ENCODE peak calls at places on chromosome 12, in eight cellular contexts. X, R, U, P, Q, A, S and L are unnamed samples.

GRCh38 chr12:93829073-93829472 is 151.9 kb downstream of the CRADD start:
- DNase-seq in X (no peak), R (no peak), U (no peak), P (no peak), Q (no peak), A (no peak), S (no peak), L (no peak)

GRCh38 chr12:124613151-124613585 is 45.8 kb upstream of the NCOR2 start:
- DNase-seq in X (no peak), R (peak), U (no peak), P (no peak), Q (peak), A (no peak), S (no peak), L (no peak)

GRCh38 chr12:29519585-29520182 is 22.2 kb upstream of the OVCH1 start:
- DNase-seq in X (peak), R (no peak), U (peak), P (peak), Q (peak), A (no peak), S (no peak), L (peak)

GRCh38 chr12:48901278-48901677 is 24.0 kb downstream of the FKBP11 start:
- DNase-seq in X (peak), R (no peak), U (no peak), P (peak), Q (no peak), A (no peak), S (no peak), L (no peak)

GRCh38 chr12:65781681-65782269 is 42.5 kb upstream of the HMGA2 start:
- DNase-seq in X (no peak), R (no peak), U (no peak), P (no peak), Q (no peak), A (no peak), S (no peak), L (no peak)

GRCh38 chr12:19206493-19207077 is 77.1 kb downstream of the PLEKHA5 start:
- DNase-seq in X (no peak), R (no peak), U (no peak), P (no peak), Q (no peak), A (no peak), S (no peak), L (no peak)

GRCh38 chr12:531951-532585 is 72.3 kb downstream of the B4GALNT3 start:
- DNase-seq in X (no peak), R (no peak), U (no peak), P (peak), Q (no peak), A (no peak), S (no peak), L (no peak)

GRCh38 chr12:69433653-69434052 is 36.5 kb upstream of the FRS2 start:
- DNase-seq in X (no peak), R (no peak), U (no peak), P (no peak), Q (no peak), A (no peak), S (no peak), L (no peak)

GRCh38 chr12:76014007-76014406 is 17.6 kb downstream of the PHLDA1 start:
- DNase-seq in X (no peak), R (no peak), U (no peak), P (no peak), Q (no peak), A (no peak), S (no peak), L (no peak)

GRCh38 chr12:94676011-94676709 is 25.8 kb upstream of the TMCC3 start:
- DNase-seq in X (no peak), R (peak), U (no peak), P (peak), Q (no peak), A (no peak), S (no peak), L (no peak)

GRCh38 chr12:60266381-60266852 is 670.6 kb downstream of the SLC16A7 start:
- DNase-seq in X (peak), R (no peak), U (no peak), P (no peak), Q (no peak), A (no peak), S (no peak), L (peak)

GRCh38 chr12:109716512-109717389 is 3.1 kb downstream of the FAM222A start:
- DNase-seq in X (no peak), R (peak), U (peak), P (no peak), Q (no peak), A (no peak), S (no peak), L (no peak)

GRCh38 chr12:115433014-115433634 is 749.1 kb upstream of the TBX3 start:
- DNase-seq in X (no peak), R (no peak), U (no peak), P (no peak), Q (no peak), A (no peak), S (no peak), L (no peak)

GRCh38 chr12:51601241-51601640 is 10.2 kb downstream of the SCN8A start:
- DNase-seq in X (no peak), R (no peak), U (no peak), P (no peak), Q (no peak), A (no peak), S (no peak), L (no peak)

GRCh38 chr12:92784795-92785562 is 82.2 kb downstream of the PLEKHG7 start:
- DNase-seq in X (peak), R (no peak), U (peak), P (peak), Q (peak), A (peak), S (no peak), L (peak)

GRCh38 chr12:59067068-59067467 is 146.8 kb upstream of the LRIG3 start:
- DNase-seq in X (no peak), R (no peak), U (no peak), P (no peak), Q (no peak), A (no peak), S (no peak), L (peak)

GRCh38 chr12:106498056-106498455 is 84.7 kb upstream of the RFX4 start:
- DNase-seq in X (no peak), R (no peak), U (no peak), P (no peak), Q (no peak), A (no peak), S (no peak), L (no peak)

GRCh38 chr12:104201238-104202001 is 14.2 kb upstream of the TXNRD1 start:
- DNase-seq in X (peak), R (peak), U (peak), P (peak), Q (peak), A (peak), S (no peak), L (peak)

GRCh38 chr12:108722992-108723766 is 8.1 kb downstream of the CORO1C start:
- DNase-seq in X (peak), R (no peak), U (no peak), P (peak), Q (no peak), A (no peak), S (no peak), L (peak)